ENCODE peak calls at places on chromosomes 3 and 15, in ten cellular contexts. X, A, I, C, S, U, B, Q, H and D are unnamed samples.

GRCh38 chr15:45677797-45678196 is 43.0 kb downstream of the SQOR start:
- DNase-seq in X (no peak), B (no peak), A (no peak), I (no peak), U (no peak), Q (no peak), H (no peak), S (no peak), C (no peak), D (no peak)

GRCh38 chr3:59654953-59655430 is 605.2 kb upstream of the CFAP20DC start:
- DNase-seq in Q (no peak), S (no peak), A (no peak), H (no peak), X (no peak), I (no peak), U (no peak), B (no peak), C (no peak), D (no peak)

GRCh38 chr15:45795487-45796069 is 160.7 kb downstream of the SQOR start:
- DNase-seq in B (peak; percentile 63), I (no peak), H (no peak), Q (peak; percentile 42), X (no peak), C (peak; percentile 28), A (no peak), S (no peak), U (no peak), D (peak; percentile 55)

GRCh38 chr15:78810377-78811123 is 714 bp downstream of the ADAMTS7 start:
- DNase-seq in U (peak; percentile 81), B (no peak), H (peak; percentile 76), A (no peak), I (no peak), X (peak; percentile 35), S (peak; percentile 22), Q (peak; percentile 41), C (no peak), D (no peak)

GRCh38 chr3:139260793-139261736 is 82.8 kb upstream of the MRPS22 start:
- DNase-seq in U (no peak), A (no peak), H (no peak), Q (no peak), X (no peak), I (no peak), S (no peak), B (no peak), C (no peak), D (no peak)

GRCh38 chr3:72756900-72757299 is 91.3 kb downstream of the SHQ1 start:
- DNase-seq in I (no peak), Q (no peak), A (no peak), H (no peak), C (no peak), U (no peak), S (no peak), X (peak; percentile 40), B (no peak), D (no peak)

GRCh38 chr3:19146685-19147650 is 1.3 kb upstream of the KCNH8 start:
- DNase-seq in Q (peak; percentile 61), C (no peak), B (peak; percentile 79), I (peak; percentile 56), S (peak; percentile 86), U (peak; percentile 40), X (peak; percentile 73), A (peak; percentile 89), H (peak; percentile 67), D (peak; percentile 30)

GRCh38 chr3:115713247-115713646 is 89.9 kb downstream of the GAP43 start:
- DNase-seq in U (no peak), H (no peak), X (no peak), I (peak; percentile 22), Q (no peak), B (peak; percentile 90), C (no peak), A (no peak), S (peak; percentile 39), D (no peak)

GRCh38 chr15:67833504-67834248 is 6.2 kb downstream of the RNU6-1 start:
- DNase-seq in B (peak; percentile 24), U (peak; percentile 72), S (no peak), A (no peak), X (peak; percentile 66), C (no peak), Q (peak; percentile 31), H (no peak), I (no peak), D (peak; percentile 26)

GRCh38 chr15:55546718-55547117 is 38.7 kb upstream of the DNAAF4 start:
- DNase-seq in H (no peak), B (no peak), U (no peak), I (no peak), A (no peak), C (no peak), Q (peak; percentile 36), S (no peak), X (no peak), D (no peak)

GRCh38 chr15:92377083-92377789 is 16.4 kb upstream of the ST8SIA2 start:
- DNase-seq in B (no peak), C (no peak), X (no peak), I (peak; percentile 14), Q (no peak), A (no peak), S (no peak), U (no peak), H (peak; percentile 29), D (peak; percentile 38)

GRCh38 chr3:9715764-9716437 is 12.3 kb downstream of the CPNE9 start:
- DNase-seq in H (peak; percentile 78), A (no peak), C (no peak), Q (peak; percentile 90), I (no peak), S (peak; percentile 35), U (peak; percentile 86), B (no peak), X (peak; percentile 65), D (peak; percentile 74)

GRCh38 chr15:70875001-70875782 is 17.0 kb downstream of the THAP10 start:
- DNase-seq in S (no peak), X (no peak), A (no peak), H (no peak), B (no peak), Q (peak; percentile 40), U (no peak), C (no peak), I (no peak), D (peak; percentile 33)

GRCh38 chr3:132047209-132047608 is 12.4 kb upstream of the CPNE4 start:
- DNase-seq in C (no peak), A (no peak), I (no peak), H (no peak), S (no peak), Q (no peak), B (no peak), X (no peak), U (no peak), D (no peak)

GRCh38 chr3:36906504-36907149 is 38.2 kb downstream of the TRANK1 start:
- DNase-seq in B (no peak), C (no peak), S (no peak), H (no peak), A (no peak), I (no peak), X (no peak), U (no peak), Q (peak; percentile 74), D (no peak)

GRCh38 chr15:66739287-66739686 is 37.3 kb downstream of the SMAD6 start:
- DNase-seq in U (no peak), B (peak; percentile 40), X (no peak), Q (no peak), A (no peak), I (no peak), H (peak; percentile 11), C (no peak), S (no peak), D (no peak)

GRCh38 chr3:178022599-178022998 is 513.6 kb upstream of the KCNMB2 start:
- DNase-seq in S (peak; percentile 0), A (no peak), I (no peak), U (no peak), B (no peak), X (no peak), Q (no peak), C (no peak), H (no peak), D (no peak)

GRCh38 chr3:143245692-143246091 is 126.1 kb downstream of the CHST2 start:
- DNase-seq in X (no peak), C (no peak), Q (no peak), U (no peak), H (no peak), I (no peak), B (no peak), S (no peak), A (no peak), D (no peak)

GRCh38 chr15:28123408-28124023 is 24.4 kb upstream of the OCA2 start:
- DNase-seq in S (peak; percentile 42), U (peak; percentile 81), C (no peak), Q (peak; percentile 81), I (peak; percentile 32), A (no peak), B (peak; percentile 49), H (peak; percentile 74), X (peak; percentile 69), D (peak; percentile 71)

GRCh38 chr3:100260081-100260684 is 609 bp upstream of the TBC1D23 start:
- DNase-seq in A (no peak), Q (peak; percentile 71), S (peak; percentile 17), U (peak; percentile 50), B (no peak), H (peak; percentile 63), C (no peak), I (no peak), X (no peak), D (no peak)

GRCh38 chr3:150409125-150409526 is 1.0 kb downstream of the TSC22D2 start:
- DNase-seq in Q (no peak), X (no peak), H (no peak), A (no peak), S (peak; percentile 65), I (no peak), B (peak; percentile 27), U (no peak), C (no peak), D (no peak)

GRCh38 chr3:72586694-72587093 is 261.6 kb downstream of the SHQ1 start:
- DNase-seq in A (no peak), S (no peak), C (no peak), X (no peak), I (no peak), Q (no peak), H (no peak), U (no peak), B (no peak), D (no peak)

GRCh38 chr3:68017069-68017468 is 362.7 kb upstream of the SUCLG2 start:
- DNase-seq in U (no peak), I (no peak), S (no peak), X (no peak), Q (no peak), B (no peak), A (no peak), H (no peak), C (no peak), D (no peak)

GRCh38 chr3:118886708-118887107 is 147.9 kb downstream of the IGSF11 start:
- DNase-seq in X (no peak), Q (no peak), A (no peak), H (no peak), I (no peak), S (no peak), U (no peak), B (no peak), C (no peak), D (no peak)

GRCh38 chr3:43641306-43642114 is 19.7 kb upstream of the ANO10 start:
- DNase-seq in A (no peak), H (no peak), C (no peak), S (no peak), X (no peak), I (no peak), B (no peak), U (no peak), Q (no peak), D (no peak)

GRCh38 chr15:47705601-47706000 is 11.7 kb upstream of the SEMA6D start:
- DNase-seq in C (no peak), H (no peak), U (no peak), I (no peak), A (no peak), Q (no peak), X (no peak), S (no peak), B (no peak), D (no peak)

GRCh38 chr15:91142097-91142744 is 42.2 kb downstream of the SV2B start:
- DNase-seq in S (no peak), C (no peak), I (no peak), B (no peak), H (no peak), U (no peak), Q (peak; percentile 12), A (peak; percentile 9), X (no peak), D (no peak)

GRCh38 chr3:130746296-130747039 is at the start of gene PIK3R4:
- DNase-seq in C (peak; percentile 99), Q (peak; percentile 98), B (peak; percentile 98), S (peak; percentile 97), X (peak; percentile 94), A (peak; percentile 95), I (peak; percentile 95), H (peak; percentile 92), U (peak; percentile 88), D (peak; percentile 96)